ENCODE peak calls at places on chromosomes 3 and 15, in nine cellular contexts. E, H, Y, N, R, P, I, S and J are unnamed samples.
A peak's percentile ranks its signal among the peaks of the same experiment; 100 is the strongest.

GRCh38 chr15:96047255-96047931 is 283.1 kb upstream of the NR2F2 start:
- DNase-seq in E (no peak), H (no peak), Y (peak; percentile 79), N (peak; percentile 87), R (no peak), P (no peak), I (peak; percentile 99), S (no peak), J (no peak)

GRCh38 chr15:62782100-62782791 is 260.3 kb upstream of the TPM1 start:
- DNase-seq in E (no peak), H (peak; percentile 54), Y (peak; percentile 74), N (peak; percentile 93), R (peak; percentile 76), P (peak; percentile 90), I (peak; percentile 81), S (no peak), J (peak; percentile 83)

GRCh38 chr15:42128476-42128875 is 28.0 kb downstream of the PLA2G4F start:
- DNase-seq in E (no peak), H (no peak), Y (no peak), N (no peak), R (no peak), P (no peak), I (no peak), S (no peak), J (no peak)

GRCh38 chr15:78434134-78434533 is 3.9 kb upstream of the IREB2 start:
- DNase-seq in E (no peak), H (no peak), Y (no peak), N (no peak), R (no peak), P (no peak), I (no peak), S (no peak), J (no peak)

GRCh38 chr15:76973362-76973743 is 21.6 kb upstream of the PSTPIP1 start:
- DNase-seq in E (no peak), H (no peak), Y (no peak), N (peak; percentile 30), R (no peak), P (peak; percentile 39), I (peak; percentile 30), S (peak; percentile 72), J (no peak)

GRCh38 chr15:63015618-63016017 is 26.9 kb upstream of the TPM1 start:
- DNase-seq in E (no peak), H (peak; percentile 38), Y (peak; percentile 62), N (peak; percentile 78), R (no peak), P (peak; percentile 47), I (peak; percentile 90), S (no peak), J (peak; percentile 34)

GRCh38 chr3:102125197-102125993 is 276.1 kb downstream of the NFKBIZ start:
- DNase-seq in E (no peak), H (no peak), Y (no peak), N (no peak), R (no peak), P (no peak), I (no peak), S (no peak), J (no peak)

GRCh38 chr3:188185717-188186236 is 31.8 kb downstream of the LPP start:
- DNase-seq in E (no peak), H (no peak), Y (peak; percentile 44), N (no peak), R (no peak), P (peak; percentile 24), I (no peak), S (no peak), J (peak; percentile 63)

GRCh38 chr3:46496745-46497555 is 826 bp upstream of the RTP3 start:
- DNase-seq in E (peak; percentile 8), H (no peak), Y (no peak), N (no peak), R (no peak), P (no peak), I (no peak), S (peak; percentile 68), J (peak; percentile 38)

GRCh38 chr3:156291269-156292123 is 171.1 kb downstream of the KCNAB1 start:
- DNase-seq in E (no peak), H (no peak), Y (no peak), N (peak; percentile 10), R (no peak), P (peak; percentile 36), I (peak; percentile 19), S (peak; percentile 11), J (no peak)

GRCh38 chr3:197186887-197187588 is 111.4 kb downstream of the DLG1 start:
- DNase-seq in E (peak; percentile 40), H (no peak), Y (peak; percentile 37), N (peak; percentile 57), R (no peak), P (peak; percentile 43), I (peak; percentile 76), S (peak; percentile 16), J (peak; percentile 17)

GRCh38 chr15:92611150-92611549 is 44.4 kb downstream of the FAM174B start:
- DNase-seq in E (no peak), H (no peak), Y (no peak), N (no peak), R (no peak), P (no peak), I (no peak), S (no peak), J (no peak)

GRCh38 chr3:194773216-194773615 is 87.5 kb downstream of the FAM43A start:
- DNase-seq in E (no peak), H (no peak), Y (peak; percentile 13), N (peak; percentile 42), R (no peak), P (peak; percentile 15), I (peak; percentile 69), S (no peak), J (peak; percentile 21)

GRCh38 chr15:80660114-80660513 is 35.0 kb upstream of the ABHD17C start:
- DNase-seq in E (no peak), H (no peak), Y (peak; percentile 11), N (peak; percentile 29), R (no peak), P (peak; percentile 37), I (peak; percentile 66), S (no peak), J (peak; percentile 66)
- TF ChIP-seq CTCF in E (peak; percentile 25), H (peak; percentile 45), Y (peak; percentile 46), N (peak; percentile 53), R (no peak), P (peak; percentile 32), I (peak; percentile 66), S (no peak), J (peak; percentile 35)

DNA sequence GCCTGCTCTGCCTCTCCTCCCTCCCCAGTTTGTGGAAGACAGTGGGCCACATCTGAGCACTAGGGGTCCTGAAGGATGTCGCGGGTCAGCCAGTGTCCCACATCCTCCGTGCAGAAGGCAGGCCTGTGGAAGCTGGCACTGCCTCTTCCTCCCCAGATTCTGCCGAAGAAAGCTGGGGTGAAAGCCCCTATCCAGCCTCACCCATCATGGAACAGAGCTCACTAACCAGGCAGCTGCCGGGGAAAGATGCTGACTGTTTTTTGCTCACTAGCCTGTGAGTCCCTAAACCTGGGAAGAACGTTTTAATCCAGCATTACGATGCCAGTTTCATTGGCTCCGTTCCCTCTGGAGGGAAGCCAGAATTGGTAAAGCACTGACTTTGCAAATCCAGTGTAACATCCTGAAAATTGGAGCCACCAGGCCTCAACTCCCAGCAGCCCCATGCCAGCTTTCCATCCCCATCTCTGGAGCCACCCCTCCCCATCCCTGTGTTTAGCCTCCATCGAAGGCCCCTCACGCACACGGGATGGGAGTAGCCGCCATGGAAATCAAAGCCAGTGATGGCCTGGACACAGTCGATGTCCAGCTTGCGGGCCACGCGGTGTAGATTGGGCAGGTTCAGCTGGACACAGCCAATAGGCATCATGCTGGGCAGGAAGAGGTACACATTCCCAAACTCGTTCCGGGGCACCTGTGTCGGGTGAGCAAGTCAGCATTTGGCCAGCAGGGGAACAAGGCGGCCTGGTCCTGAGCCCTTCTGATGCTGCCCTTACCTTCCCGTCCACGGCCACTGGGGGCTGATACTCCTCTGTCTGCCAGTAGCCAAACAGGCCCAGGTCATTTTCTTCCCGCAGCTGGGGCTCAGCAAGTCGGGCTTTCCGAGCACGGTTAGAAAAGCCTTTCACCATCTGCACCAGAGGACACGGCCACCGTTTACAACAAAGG is 23.5 kb downstream of the TMEM43 start:
- DNase-seq in E (no peak), H (no peak), Y (no peak), N (no peak), R (no peak), P (no peak), I (no peak), S (peak; percentile 9), J (peak; percentile 17)
- TF ChIP-seq CTCF in E (no peak), H (peak; percentile 14), Y (peak; percentile 34), N (no peak), R (no peak), P (no peak), I (no peak), S (no peak), J (no peak)

GRCh38 chr3:31533169-31533870 is 595 bp downstream of the STT3B start:
- DNase-seq in E (no peak), H (peak; percentile 75), Y (peak; percentile 13), N (peak; percentile 26), R (peak; percentile 64), P (peak; percentile 55), I (no peak), S (peak; percentile 60), J (peak; percentile 44)

GRCh38 chr3:31530039-31530983 is 2.4 kb upstream of the STT3B start:
- DNase-seq in E (no peak), H (no peak), Y (no peak), N (no peak), R (no peak), P (no peak), I (no peak), S (no peak), J (no peak)

GRCh38 chr3:31531465-31531991 is 1.2 kb upstream of the STT3B start:
- DNase-seq in E (no peak), H (no peak), Y (no peak), N (peak; percentile 7), R (no peak), P (no peak), I (peak; percentile 21), S (no peak), J (no peak)

GRCh38 chr3:31532587-31533168 is at the start of gene STT3B:
- DNase-seq in E (peak; percentile 49), H (peak; percentile 83), Y (peak; percentile 67), N (peak; percentile 85), R (peak; percentile 79), P (peak; percentile 81), I (peak; percentile 75), S (peak; percentile 81), J (peak; percentile 84)

GRCh38 chr3:31531992-31532586 is 636 bp upstream of the STT3B start:
- DNase-seq in E (peak; percentile 86), H (peak; percentile 99), Y (peak; percentile 98), N (peak; percentile 99), R (peak; percentile 99), P (peak; percentile 99), I (peak; percentile 98), S (peak; percentile 99), J (peak; percentile 99)
- TF ChIP-seq CTCF in E (no peak), H (peak; percentile 20), Y (peak; percentile 48), N (peak; percentile 1), R (peak; percentile 38), P (peak; percentile 7), I (no peak), S (no peak), J (no peak)

DNA sequence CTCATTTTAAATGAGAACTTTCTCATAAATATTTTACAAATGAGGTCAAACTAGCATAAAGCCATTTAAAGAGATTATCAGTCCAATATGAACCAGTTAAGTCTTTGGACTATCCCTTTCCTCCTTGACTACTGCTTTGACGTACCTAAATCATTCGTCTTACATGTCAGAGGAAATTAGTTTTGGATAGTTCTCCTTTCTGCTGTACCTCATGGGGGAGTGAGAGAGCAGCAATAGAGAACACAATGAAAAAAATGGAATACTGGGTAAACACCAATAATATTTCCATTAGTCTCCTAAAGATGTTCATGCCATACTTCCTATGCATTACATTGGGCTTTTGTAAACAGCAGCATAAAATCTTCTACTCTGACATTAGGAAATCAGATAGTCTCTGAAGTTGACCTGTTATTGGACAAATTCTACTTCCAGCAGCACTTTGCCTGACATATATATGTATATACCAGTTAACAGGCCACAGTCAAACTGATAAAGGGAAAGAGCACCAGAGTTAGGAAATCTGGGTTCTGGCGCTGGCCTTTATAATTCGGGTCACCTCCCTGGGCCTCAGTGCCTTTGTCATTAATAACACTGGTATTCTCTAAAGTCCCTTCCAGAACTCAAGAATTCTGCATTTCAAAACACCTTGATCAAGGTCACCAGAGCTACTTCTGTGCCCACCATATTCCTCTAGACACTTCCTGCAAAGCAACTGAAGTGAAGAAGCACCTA is 26.8 kb downstream of the TIMMDC1 start:
- DNase-seq in E (no peak), H (no peak), Y (peak; percentile 15), N (peak; percentile 6), R (no peak), P (no peak), I (peak; percentile 34), S (no peak), J (peak; percentile 2)
- TF ChIP-seq CTCF in E (peak; percentile 45), H (peak; percentile 38), Y (peak; percentile 63), N (peak; percentile 51), R (no peak), P (peak; percentile 42), I (peak; percentile 51), S (no peak), J (no peak)